ENCODE peak calls at places on chromosomes 5 and 9, in ten cellular contexts. J is NCI-H774, S is GM03348, C is transverse colon, L is posterior cingulate gyrus, B is SJSA1, D is RPMI7951, I is iPS DF 6.9, Q is memory B cell, W is naive B cell. R is an unnamed sample.

GRCh38 chr5:107032629-107033028 is 638.1 kb downstream of the EFNA5 start:
- DNase-seq in C (no peak), B (no peak), D (no peak), I (no peak), Q (no peak), L (no peak), W (no peak), J (no peak), S (no peak), R (no peak)

GRCh38 chr5:176697929-176698520 is 50.7 kb downstream of the TSPAN17 start:
- DNase-seq in B (no peak), C (no peak), J (no peak), W (no peak), L (no peak), D (no peak), I (no peak), S (no peak), Q (no peak), R (no peak)

GRCh38 chr5:145739824-145740223 is 95.3 kb downstream of the PRELID2 start:
- DNase-seq in L (no peak), C (no peak), B (no peak), J (no peak), D (no peak), I (no peak), Q (no peak), W (no peak), S (no peak), R (no peak)

GRCh38 chr5:139811076-139811607 is 15.5 kb downstream of the PSD2 start:
- DNase-seq in Q (no peak), I (no peak), W (no peak), D (no peak), B (no peak), L (no peak), C (no peak), J (no peak), S (no peak), R (no peak)

GRCh38 chr5:72160299-72160698 is 53.0 kb downstream of the MAP1B start:
- DNase-seq in W (no peak), L (no peak), I (no peak), C (no peak), J (no peak), B (no peak), D (peak; percentile 50), S (peak; percentile 46), Q (no peak), R (peak; percentile 49)

GRCh38 chr5:118407958-118408357 is 580.4 kb downstream of the DTWD2 start:
- DNase-seq in J (no peak), L (no peak), D (no peak), W (no peak), Q (no peak), S (no peak), C (no peak), I (no peak), B (no peak), R (no peak)

GRCh38 chr5:88140396-88140862 is 128.2 kb downstream of the TMEM161B start:
- DNase-seq in W (no peak), B (no peak), S (no peak), J (no peak), D (no peak), C (no peak), L (no peak), Q (no peak), I (no peak), R (no peak)

GRCh38 chr5:132491368-132492364 is 1.1 kb upstream of the IRF1 start:
- DNase-seq in J (no peak), B (peak; percentile 50), L (no peak), S (no peak), Q (no peak), W (peak; percentile 63), D (no peak), C (peak; percentile 48), I (no peak), R (no peak)

GRCh38 chr5:67495072-67495471 is 298.5 kb upstream of the CD180 start:
- DNase-seq in B (no peak), W (no peak), I (no peak), D (no peak), J (no peak), S (no peak), Q (no peak), C (no peak), L (peak; percentile 14), R (no peak)

GRCh38 chr9:12232836-12233235 is 460.3 kb upstream of the TYRP1 start:
- DNase-seq in W (no peak), I (no peak), D (no peak), C (no peak), S (no peak), L (no peak), Q (no peak), J (no peak), B (no peak), R (no peak)

R was measured in AG08395.